ENCODE peak calls at places on chromosomes 6 and 20, in five cellular contexts. H is HCT116, M is breast epithelium, D is transverse colon, V is A549. A is an unnamed sample.

GRCh38 chr20:36017034-36017951 is 48.9 kb downstream of the CNBD2 start:
- DNase-seq in M (peak; percentile 47), H (no peak), D (no peak), V (peak; percentile 65), A (peak; percentile 53)

GRCh38 chr6:151475653-151476523 is 17.9 kb upstream of the CCDC170 start:
- DNase-seq in D (peak; percentile 30), V (peak; percentile 25), H (peak; percentile 23), M (no peak), A (no peak)

GRCh38 chr6:136351518-136352106 is 62.0 kb upstream of the BCLAF1 start:
- DNase-seq in D (no peak), M (no peak), V (no peak), H (no peak), A (no peak)

GRCh38 chr20:17505664-17506517 is 25.3 kb downstream of the BFSP1 start:
- DNase-seq in H (no peak), D (no peak), V (no peak), M (no peak), A (no peak)

GRCh38 chr6:55069132-55069781 is 105.1 kb upstream of the HCRTR2 start:
- DNase-seq in V (peak; percentile 4), H (peak; percentile 49), D (peak; percentile 36), M (no peak), A (no peak)

GRCh38 chr20:50141018-50141675 is 12.4 kb downstream of the PEDS1 start:
- DNase-seq in D (no peak), V (no peak), M (no peak), H (no peak), A (no peak)

GRCh38 chr6:146902846-146903245 is 301.4 kb upstream of the STXBP5 start:
- DNase-seq in H (no peak), M (no peak), V (no peak), D (no peak), A (no peak)

GRCh38 chr20:2143594-2143993 is 42.0 kb downstream of the STK35 start:
- DNase-seq in H (no peak), D (no peak), M (no peak), V (no peak), A (no peak)

GRCh38 chr6:53679446-53679933 is 13.9 kb upstream of the KLHL31 start:
- DNase-seq in D (no peak), H (peak; percentile 60), V (peak; percentile 52), M (no peak), A (no peak)

GRCh38 chr6:127343753-127344659 is 597 bp upstream of the ECHDC1 start:
- DNase-seq in D (no peak), V (no peak), M (no peak), H (no peak), A (no peak)

GRCh38 chr6:25844518-25844917 is 12.7 kb upstream of the SLC17A1 start:
- DNase-seq in V (no peak), D (no peak), H (no peak), M (no peak), A (no peak)

GRCh38 chr6:42436825-42437224 is 14.9 kb downstream of the TRERF1 start:
- DNase-seq in D (no peak), M (no peak), V (no peak), H (no peak), A (no peak)

GRCh38 chr6:169967687-169968086 is 216.3 kb downstream of the ERMARD start:
- DNase-seq in H (no peak), D (no peak), V (no peak), M (no peak), A (no peak)

GRCh38 chr6:10409766-10410209 is 5.1 kb downstream of the TFAP2A start:
- DNase-seq in D (no peak), V (no peak), H (no peak), M (no peak), A (no peak)

GRCh38 chr6:163774485-163774884 is 360.0 kb downstream of the QKI start:
- DNase-seq in D (no peak), V (no peak), H (no peak), M (no peak), A (no peak)

GRCh38 chr6:75076009-75076408 is 129.8 kb downstream of the COL12A1 start:
- DNase-seq in D (no peak), V (no peak), M (no peak), H (no peak), A (no peak)

GRCh38 chr20:37979021-37979985 is 54.0 kb downstream of the TTI1 start:
- DNase-seq in H (no peak), V (no peak), M (no peak), D (no peak), A (no peak)

GRCh38 chr6:52610745-52611355 is 34.0 kb upstream of the TRAM2 start:
- DNase-seq in M (no peak), D (no peak), H (peak; percentile 16), V (no peak), A (no peak)

GRCh38 chr20:33820362-33820761 is 9.2 kb downstream of the CHMP4B start:
- DNase-seq in V (no peak), H (no peak), M (no peak), D (no peak), A (no peak)
- H3K27ac ChIP-seq in V (no peak overlapping the region), H (no peak overlapping the region), M (no peak overlapping the region), D (no peak overlapping the region), A (no peak overlapping the region)

GRCh38 chr20:44142416-44142815 is 44.6 kb downstream of the JPH2 start:
- DNase-seq in M (no peak), D (no peak), V (no peak), H (no peak), A (no peak)

GRCh38 chr20:44143896-44144295 is 43.1 kb downstream of the JPH2 start:
- DNase-seq in D (no peak), H (no peak), M (no peak), V (no peak), A (no peak)

GRCh38 chr20:44141873-44142272 is 45.1 kb downstream of the JPH2 start:
- DNase-seq in D (no peak), H (no peak), V (no peak), M (no peak), A (no peak)

GRCh38 chr20:44145131-44145770 is 41.7 kb downstream of the JPH2 start:
- DNase-seq in M (no peak), V (no peak), H (no peak), D (no peak), A (no peak)
- TF ChIP-seq POLR2A in M (no peak), V (no peak), H (no peak), D (no peak), A (no peak)

DNA sequence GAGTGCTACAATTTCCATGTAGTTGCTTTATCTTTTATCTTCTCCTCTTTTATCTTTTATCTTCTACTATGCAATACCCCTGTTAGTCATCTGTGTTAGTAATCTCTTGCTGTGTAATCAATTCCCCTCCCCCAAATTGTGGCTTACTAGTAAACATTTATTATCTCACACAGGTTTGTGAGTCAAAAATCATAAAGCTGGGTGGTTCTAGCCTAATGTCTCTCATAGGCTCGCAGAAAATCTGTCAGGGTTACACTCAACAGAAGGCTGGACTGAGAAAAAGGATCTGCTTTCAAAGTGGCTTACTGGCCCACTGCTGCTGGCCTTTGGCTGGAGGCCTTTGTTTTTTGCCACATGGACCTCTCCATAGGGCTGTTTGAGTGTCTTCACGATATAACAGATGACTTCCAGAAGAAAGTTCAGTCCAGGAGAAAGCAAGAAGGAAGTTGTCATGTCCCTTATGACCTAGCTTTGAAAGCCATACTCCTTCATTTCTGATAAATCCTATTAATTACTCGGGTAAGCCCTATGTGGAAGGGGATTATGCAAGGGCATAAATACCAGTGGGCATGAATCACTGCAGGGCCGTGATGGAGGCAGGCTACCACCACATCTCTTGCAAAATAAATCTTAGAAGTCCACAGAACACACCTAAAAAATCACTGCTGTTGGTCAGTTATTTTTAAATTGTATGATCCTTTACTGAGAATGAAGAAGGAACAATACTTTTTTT is 24.5 kb upstream of the PTCHD4 start:
- DNase-seq in V (no peak), M (no peak), H (no peak), D (no peak), A (no peak)
- H3K27ac ChIP-seq in V (peak overlapping the region; percentile 73), M (no peak overlapping the region), H (no peak overlapping the region), D (no peak overlapping the region), A (no peak overlapping the region)

GRCh38 chr6:70566751-70567382 is at the start of gene SDHAF4:
- DNase-seq in H (peak; percentile 63), V (peak; percentile 79), D (peak; percentile 94), M (peak; percentile 83), A (peak; percentile 96)
- TF ChIP-seq POLR2A in H (peak; percentile 93), V (peak; percentile 88), D (peak; percentile 64), M (peak; percentile 64), A (peak; percentile 44)

GRCh38 chr20:20211988-20212518 is 155.9 kb upstream of the INSM1 start:
- DNase-seq in H (no peak), V (no peak), D (no peak), M (no peak), A (no peak)
- H3K27ac ChIP-seq in H (no peak overlapping the region), V (no peak overlapping the region), D (no peak overlapping the region), M (no peak overlapping the region), A (no peak overlapping the region)

GRCh38 chr20:9218412-9219001 is 149.6 kb downstream of the PLCB4 start:
- DNase-seq in D (no peak), V (no peak), H (no peak), M (no peak), A (no peak)

GRCh38 chr20:9211016-9211760 is 142.3 kb downstream of the PLCB4 start:
- DNase-seq in D (no peak), V (no peak), H (no peak), M (no peak), A (no peak)

GRCh38 chr20:9215539-9215938 is 146.7 kb downstream of the PLCB4 start:
- DNase-seq in V (no peak), M (no peak), H (peak; percentile 6), D (no peak), A (no peak)

DNA sequence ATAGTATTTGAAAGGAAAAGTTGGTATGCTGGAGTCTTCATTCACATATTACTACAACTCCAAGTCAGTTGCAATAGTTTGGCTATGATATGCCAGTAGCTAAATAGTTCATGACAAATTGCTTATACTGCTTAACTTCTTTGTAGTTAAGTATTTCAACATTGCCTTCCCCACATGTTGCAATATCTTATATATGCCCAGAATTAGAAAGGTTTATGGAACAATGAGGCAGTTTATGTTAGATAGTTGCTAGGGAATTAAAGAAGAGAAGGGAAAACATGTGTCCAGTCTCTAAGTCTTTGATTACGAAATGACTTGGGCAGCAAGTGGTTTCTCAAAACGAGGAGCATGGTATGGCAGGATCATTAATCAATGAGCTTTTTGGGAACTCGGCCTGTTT is 145.8 kb downstream of the PLCB4 start:
- DNase-seq in M (no peak), D (no peak), H (no peak), V (no peak), A (no peak)
- TF ChIP-seq POLR2A in M (no peak), D (no peak), H (no peak), V (no peak), A (no peak)

DNA sequence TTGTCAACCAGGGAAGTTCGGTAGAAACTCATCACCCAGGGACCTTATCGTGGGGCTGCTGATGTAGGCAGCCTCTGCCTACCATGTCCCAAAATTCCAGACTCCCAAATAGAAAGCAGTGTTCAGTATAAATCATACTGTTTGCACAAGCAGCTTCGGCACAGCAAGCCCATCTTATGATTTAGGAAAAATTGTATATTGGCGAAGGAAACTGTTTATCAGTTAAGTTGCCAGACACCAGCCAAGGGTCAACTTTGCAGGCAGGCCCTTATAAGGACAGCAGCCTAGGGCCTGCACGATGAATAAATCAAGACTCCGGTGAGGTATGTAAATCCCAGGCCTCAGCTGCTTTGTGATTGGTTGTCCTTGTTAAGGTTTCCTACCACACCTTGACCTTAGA is 36.8 kb downstream of the GFOD1 start:
- DNase-seq in D (no peak), V (no peak), M (no peak), H (no peak), A (no peak)
- H3K27ac ChIP-seq in D (peak overlapping the region; percentile 75), V (no peak overlapping the region), M (no peak overlapping the region), H (no peak overlapping the region), A (no peak overlapping the region)

A was measured in suprapubic skin.